ENCODE peak calls at places on chromosomes 16 and 17, in seven cellular contexts. C is fibroblast of lung; V is Daoy; Q is brain microvascular endothelial cell; U is tibial artery; G is activated CD4-positive, alpha-beta T cell treated with anti-CD3 and anti-CD28 coated beads for 24 hours; L is activated CD8-positive, alpha-beta T cell treated with anti-CD3 and anti-CD28 coated beads for 36 hours. J is an unnamed sample.

GRCh38 chr16:66927012-66927436 is 1.7 kb upstream of the RRAD start:
- DNase-seq in G (no peak), C (peak), Q (peak), L (no peak), V (peak), U (no peak), J (peak)

GRCh38 chr16:14628806-14629611 is 1.1 kb downstream of the PARN start:
- DNase-seq in L (peak), U (no peak), C (no peak), V (no peak), Q (no peak), G (no peak), J (no peak)

GRCh38 chr17:37273419-37274051 is 102.2 kb upstream of the C17orf78 start:
- DNase-seq in U (no peak), V (no peak), C (peak), Q (no peak), G (no peak), L (no peak), J (peak)

GRCh38 chr17:60390881-60391418 is 983 bp downstream of the USP32 start:
- DNase-seq in V (peak), U (peak), Q (peak), G (no peak), C (peak), L (peak), J (peak)

GRCh38 chr17:68710976-68711375 is 109.8 kb upstream of the FAM20A start:
- DNase-seq in Q (no peak), V (no peak), U (no peak), G (no peak), C (no peak), L (no peak), J (no peak)

GRCh38 chr17:32496348-32497078 is 9.7 kb downstream of the CDK5R1 start:
- DNase-seq in V (peak), G (no peak), L (no peak), U (no peak), Q (peak), C (peak), J (peak)

GRCh38 chr17:41967141-41967920 is 736 bp downstream of the CNP start:
- DNase-seq in G (peak), L (peak), U (no peak), V (peak), Q (peak), C (no peak), J (no peak)

GRCh38 chr17:6454495-6455320 is 10.5 kb downstream of the PIMREG start:
- DNase-seq in L (no peak), G (no peak), V (no peak), C (no peak), U (no peak), Q (no peak), J (no peak)

GRCh38 chr17:1029196-1029911 is 32.4 kb downstream of the TIMM22 start:
- DNase-seq in V (peak), Q (peak), C (peak), U (peak), L (no peak), G (no peak), J (peak)

GRCh38 chr17:51191895-51192294 is 25.7 kb downstream of the NME2 start:
- DNase-seq in C (no peak), L (no peak), U (no peak), V (no peak), G (no peak), Q (no peak), J (no peak)

GRCh38 chr17:74945543-74945942 is 9.8 kb downstream of the OTOP3 start:
- DNase-seq in U (no peak), V (no peak), G (no peak), C (no peak), Q (no peak), L (no peak), J (no peak)

GRCh38 chr17:47820023-47820789 is 1.4 kb downstream of the OSBPL7 start:
- DNase-seq in U (no peak), V (no peak), L (no peak), C (no peak), G (no peak), Q (no peak), J (no peak)

GRCh38 chr16:87657621-87658192 is 55.4 kb downstream of the JPH3 start:
- DNase-seq in C (no peak), L (peak), G (no peak), Q (no peak), V (peak), U (no peak), J (no peak)

GRCh38 chr17:40327735-40328385 is 18.9 kb downstream of the RARA start:
- DNase-seq in Q (no peak), C (peak), U (peak), L (no peak), G (no peak), V (no peak), J (no peak)

GRCh38 chr16:81535679-81536360 is 91.2 kb downstream of the CMIP start:
- DNase-seq in U (no peak), L (no peak), G (no peak), C (no peak), Q (no peak), V (no peak), J (no peak)

GRCh38 chr17:55067697-55068439 is 99.3 kb downstream of the STXBP4 start:
- DNase-seq in Q (no peak), G (no peak), U (no peak), L (no peak), C (peak), V (peak), J (no peak)

GRCh38 chr17:45138911-45139532 is 3.5 kb downstream of the ACBD4 start:
- DNase-seq in L (no peak), V (no peak), G (no peak), U (no peak), Q (no peak), C (no peak), J (no peak)

GRCh38 chr16:14179116-14179515 is 108.0 kb downstream of the MRTFB start:
- DNase-seq in U (no peak), V (no peak), L (no peak), Q (no peak), C (no peak), G (no peak), J (no peak)

GRCh38 chr17:65537845-65538678 is 23.4 kb downstream of the AXIN2 start:
- DNase-seq in U (no peak), G (no peak), L (no peak), C (no peak), V (no peak), Q (no peak), J (no peak)

GRCh38 chr17:58112970-58113631 is 29.9 kb downstream of the DYNLL2 start:
- DNase-seq in U (peak), Q (peak), C (peak), G (peak), V (peak), L (peak), J (peak)

GRCh38 chr17:21174719-21175118 is 39.2 kb downstream of the TMEM11 start:
- DNase-seq in U (no peak), L (no peak), V (no peak), G (no peak), C (no peak), Q (peak), J (no peak)

GRCh38 chr16:86635181-86635580 is 56.8 kb downstream of the FOXL1 start:
- DNase-seq in C (peak), G (no peak), U (no peak), L (no peak), Q (peak), V (peak), J (peak)

GRCh38 chr16:49700928-49701685 is 154.8 kb downstream of the ZNF423 start:
- DNase-seq in V (peak), Q (peak), G (no peak), C (peak), L (no peak), U (no peak), J (peak)

J was measured in astrocyte of the spinal cord.